ENCODE peak calls at places on chromosome 11, in six cellular contexts. C is colonic mucosa, Q is WTC11, Z is glutamatergic neuron, I is BJ, T is heart left ventricle. E is an unnamed sample.

GRCh38 chr11:131874070-131874469 is 503.7 kb downstream of the NTM start:
- DNase-seq in T (no peak), I (no peak), Q (no peak), Z (no peak), C (no peak), E (no peak)

GRCh38 chr11:27701262-27702105 is 1.2 kb upstream of the BDNF start:
- DNase-seq in I (no peak), Q (no peak), T (peak), C (peak), Z (peak), E (peak)

GRCh38 chr11:85764796-85765195 is 46.1 kb downstream of the SYTL2 start:
- DNase-seq in C (no peak), T (no peak), Q (no peak), I (no peak), Z (no peak), E (no peak)

GRCh38 chr11:47652070-47652469 is 9.7 kb upstream of the MTCH2 start:
- DNase-seq in Q (no peak), Z (no peak), T (no peak), C (no peak), I (no peak), E (no peak)

GRCh38 chr11:5596611-5597201 is at the start of gene TRIM6:
- DNase-seq in Q (peak), Z (peak), C (peak), I (no peak), T (peak), E (peak)

GRCh38 chr11:130478204-130478701 is 29.8 kb downstream of the ADAMTS15 start:
- DNase-seq in T (peak), Q (no peak), C (peak), I (peak), Z (no peak), E (no peak)

GRCh38 chr11:69863544-69864200 is 44.5 kb upstream of the FGF3 start:
- DNase-seq in C (no peak), Q (no peak), Z (no peak), T (no peak), I (no peak), E (no peak)

GRCh38 chr11:112255075-112255739 is 5.5 kb downstream of the PLET1 start:
- DNase-seq in Q (no peak), T (peak), Z (peak), C (no peak), I (no peak), E (no peak)

GRCh38 chr11:67997460-67997921 is 6.4 kb downstream of the UNC93B1 start:
- DNase-seq in C (no peak), Q (no peak), Z (peak), I (no peak), T (no peak), E (peak)

GRCh38 chr11:61509058-61510029 is 795 bp downstream of the LRRC10B start:
- DNase-seq in I (peak), C (peak), T (peak), Q (peak), Z (peak), E (peak)

GRCh38 chr11:130560000-130560852 is 111.8 kb downstream of the ADAMTS15 start:
- DNase-seq in Z (no peak), I (no peak), Q (no peak), C (peak), T (no peak), E (no peak)

GRCh38 chr11:47415091-47415854 is 6.9 kb downstream of the SLC39A13 start:
- DNase-seq in Q (no peak), I (no peak), C (no peak), Z (no peak), T (no peak), E (no peak)

GRCh38 chr11:44398266-44399045 is 88.5 kb upstream of the ALX4 start:
- DNase-seq in T (no peak), I (no peak), Q (no peak), C (no peak), Z (no peak), E (no peak)

GRCh38 chr11:1390603-1391164 is 950 bp downstream of the BRSK2 start:
- DNase-seq in C (no peak), Z (peak), Q (peak), I (no peak), T (peak), E (peak)

GRCh38 chr11:101129203-101129943 is at the start of gene PGR:
- DNase-seq in C (peak), T (peak), Z (peak), I (no peak), Q (peak), E (peak)

GRCh38 chr11:71115770-71116434 is 136.5 kb downstream of the SHANK2 start:
- DNase-seq in C (no peak), Z (no peak), Q (no peak), T (no peak), I (no peak), E (no peak)

GRCh38 chr11:77372736-77373135 is 71.2 kb upstream of the GDPD4 start:
- DNase-seq in I (no peak), T (no peak), Z (no peak), Q (no peak), C (no peak), E (no peak)

GRCh38 chr11:47672283-47672730 is 29.9 kb upstream of the MTCH2 start:
- DNase-seq in Q (no peak), T (no peak), I (no peak), Z (no peak), C (no peak), E (no peak)

GRCh38 chr11:8719260-8720190 is 36.9 kb downstream of the RPL27A start:
- DNase-seq in I (peak), Q (no peak), C (no peak), Z (no peak), T (peak), E (no peak)

GRCh38 chr11:88016392-88017020 is 158.7 kb downstream of the RAB38 start:
- DNase-seq in I (peak), Q (peak), Z (peak), C (peak), T (peak), E (peak)

GRCh38 chr11:127223633-127224032 is 223.1 kb upstream of the KIRREL3 start:
- DNase-seq in C (no peak), T (no peak), I (no peak), Q (no peak), Z (no peak), E (no peak)

GRCh38 chr11:69157156-69157821 is 1.6 kb downstream of the SMIM38 start:
- DNase-seq in C (no peak), Q (no peak), T (peak), Z (no peak), I (no peak), E (peak)

GRCh38 chr11:62614275-62614674 is 1.2 kb downstream of the ROM1 start:
- DNase-seq in T (no peak), I (no peak), C (no peak), Q (no peak), Z (no peak), E (no peak)

GRCh38 chr11:127458561-127458960 is 458.0 kb upstream of the KIRREL3 start:
- DNase-seq in Z (no peak), T (no peak), I (no peak), Q (no peak), C (no peak), E (no peak)

GRCh38 chr11:70482529-70482917 is 84.2 kb downstream of the CTTN start:
- DNase-seq in C (no peak), Q (no peak), T (peak), Z (no peak), I (no peak), E (no peak)

GRCh38 chr11:63614136-63614664 is at the start of gene PLAAT3:
- DNase-seq in C (peak), T (peak), I (no peak), Q (peak), Z (peak), E (peak)

GRCh38 chr11:113828186-113828585 is 47.2 kb downstream of the USP28 start:
- DNase-seq in Z (no peak), I (no peak), C (no peak), T (no peak), Q (no peak), E (no peak)

GRCh38 chr11:57568330-57568766 is 876 bp upstream of the UBE2L6 start:
- DNase-seq in C (peak), T (no peak), Q (no peak), Z (no peak), I (no peak), E (peak)

GRCh38 chr11:62073061-62073460 is 50.8 kb upstream of the INCENP start:
- DNase-seq in T (no peak), Z (no peak), Q (no peak), C (no peak), I (no peak), E (no peak)